ENCODE peak calls at places on chromosomes 12 and 14, in ten cellular contexts. One of them, this sample, is unnamed. For H3K4me1, the result is how much of the 10 kb centered on the place peaks cover.

GRCh38 chr14:35631071-35631805 is 97.3 kb downstream of the INSM2 start:
- DNase-seq in CD8-positive, alpha-beta memory T cell: no peak
- DNase-seq in SJSA1: no peak
- DNase-seq in A673: peak
- DNase-seq in lower lobe of right lung: no peak
- DNase-seq in adipocyte: peak
- DNase-seq in psoas muscle: no peak
- DNase-seq in fibroblast of lung: peak
- DNase-seq in cardiac muscle cell: no peak
- DNase-seq in testis: no peak
- DNase-seq in this sample: no peak

GRCh38 chr12:14213542-14213941 is 151.9 kb upstream of the ATF7IP start:
- DNase-seq in CD8-positive, alpha-beta memory T cell: no peak
- DNase-seq in SJSA1: no peak
- DNase-seq in A673: no peak
- DNase-seq in lower lobe of right lung: no peak
- DNase-seq in adipocyte: no peak
- DNase-seq in psoas muscle: no peak
- DNase-seq in fibroblast of lung: peak
- DNase-seq in cardiac muscle cell: no peak
- DNase-seq in testis: no peak
- DNase-seq in this sample: peak

GRCh38 chr12:12803186-12803585 is 10.0 kb upstream of the DDX47 start:
- DNase-seq in CD8-positive, alpha-beta memory T cell: no peak
- DNase-seq in SJSA1: peak
- DNase-seq in A673: no peak
- DNase-seq in lower lobe of right lung: peak
- DNase-seq in adipocyte: peak
- DNase-seq in psoas muscle: peak
- DNase-seq in fibroblast of lung: peak
- DNase-seq in cardiac muscle cell: no peak
- DNase-seq in testis: peak
- DNase-seq in this sample: peak

GRCh38 chr14:93132472-93133065 is 16.8 kb upstream of the ITPK1 start:
- DNase-seq in CD8-positive, alpha-beta memory T cell: peak
- DNase-seq in SJSA1: no peak
- DNase-seq in A673: no peak
- DNase-seq in lower lobe of right lung: no peak
- DNase-seq in adipocyte: no peak
- DNase-seq in psoas muscle: no peak
- DNase-seq in fibroblast of lung: peak
- DNase-seq in cardiac muscle cell: peak
- DNase-seq in testis: peak
- DNase-seq in this sample: peak

GRCh38 chr14:36221097-36221496 is 44.6 kb upstream of the PTCSC3 start:
- DNase-seq in CD8-positive, alpha-beta memory T cell: no peak
- DNase-seq in SJSA1: no peak
- DNase-seq in A673: no peak
- DNase-seq in lower lobe of right lung: no peak
- DNase-seq in adipocyte: no peak
- DNase-seq in psoas muscle: no peak
- DNase-seq in fibroblast of lung: no peak
- DNase-seq in cardiac muscle cell: no peak
- DNase-seq in testis: no peak
- DNase-seq in this sample: no peak

GRCh38 chr14:76776306-76777251 is 15.3 kb downstream of the VASH1 start:
- DNase-seq in CD8-positive, alpha-beta memory T cell: no peak
- DNase-seq in SJSA1: no peak
- DNase-seq in A673: peak
- DNase-seq in lower lobe of right lung: no peak
- DNase-seq in adipocyte: no peak
- DNase-seq in psoas muscle: no peak
- DNase-seq in fibroblast of lung: no peak
- DNase-seq in cardiac muscle cell: peak
- DNase-seq in testis: no peak
- DNase-seq in this sample: no peak

GRCh38 chr14:25069889-25070288 is 19.9 kb upstream of the STXBP6 start:
- DNase-seq in CD8-positive, alpha-beta memory T cell: no peak
- DNase-seq in SJSA1: no peak
- DNase-seq in A673: no peak
- DNase-seq in lower lobe of right lung: no peak
- DNase-seq in adipocyte: no peak
- DNase-seq in psoas muscle: no peak
- DNase-seq in fibroblast of lung: no peak
- DNase-seq in cardiac muscle cell: no peak
- DNase-seq in testis: no peak
- DNase-seq in this sample: no peak

GRCh38 chr12:59548930-59549329 is 46.9 kb upstream of the SLC16A7 start:
- DNase-seq in CD8-positive, alpha-beta memory T cell: no peak
- DNase-seq in SJSA1: no peak
- DNase-seq in A673: no peak
- DNase-seq in lower lobe of right lung: no peak
- DNase-seq in adipocyte: no peak
- DNase-seq in psoas muscle: no peak
- DNase-seq in fibroblast of lung: no peak
- DNase-seq in cardiac muscle cell: no peak
- DNase-seq in testis: no peak
- DNase-seq in this sample: peak

GRCh38 chr12:88951860-88952483 is 371.7 kb upstream of the KITLG start:
- DNase-seq in CD8-positive, alpha-beta memory T cell: no peak
- DNase-seq in SJSA1: no peak
- DNase-seq in A673: no peak
- DNase-seq in lower lobe of right lung: no peak
- DNase-seq in adipocyte: no peak
- DNase-seq in psoas muscle: no peak
- DNase-seq in fibroblast of lung: no peak
- DNase-seq in cardiac muscle cell: no peak
- DNase-seq in testis: no peak
- DNase-seq in this sample: no peak
- H3K4me1 ChIP-seq in CD8-positive, alpha-beta memory T cell: under half
- H3K4me1 ChIP-seq in SJSA1: under half
- H3K4me1 ChIP-seq in A673: under half
- H3K4me1 ChIP-seq in lower lobe of right lung: under half
- H3K4me1 ChIP-seq in adipocyte: under half
- H3K4me1 ChIP-seq in psoas muscle: under half
- H3K4me1 ChIP-seq in fibroblast of lung: under half
- H3K4me1 ChIP-seq in cardiac muscle cell: under half
- H3K4me1 ChIP-seq in testis: under half
- H3K4me1 ChIP-seq in this sample: under half

GRCh38 chr14:91365552-91365951 is 52.1 kb downstream of the CCDC88C start:
- DNase-seq in CD8-positive, alpha-beta memory T cell: no peak
- DNase-seq in SJSA1: no peak
- DNase-seq in A673: no peak
- DNase-seq in lower lobe of right lung: no peak
- DNase-seq in adipocyte: no peak
- DNase-seq in psoas muscle: no peak
- DNase-seq in fibroblast of lung: no peak
- DNase-seq in cardiac muscle cell: no peak
- DNase-seq in testis: no peak
- DNase-seq in this sample: no peak
- H3K4me1 ChIP-seq in CD8-positive, alpha-beta memory T cell: half or more
- H3K4me1 ChIP-seq in SJSA1: under half
- H3K4me1 ChIP-seq in A673: half or more
- H3K4me1 ChIP-seq in lower lobe of right lung: half or more
- H3K4me1 ChIP-seq in adipocyte: under half
- H3K4me1 ChIP-seq in psoas muscle: under half
- H3K4me1 ChIP-seq in fibroblast of lung: under half
- H3K4me1 ChIP-seq in cardiac muscle cell: under half
- H3K4me1 ChIP-seq in testis: under half
- H3K4me1 ChIP-seq in this sample: under half

DNA sequence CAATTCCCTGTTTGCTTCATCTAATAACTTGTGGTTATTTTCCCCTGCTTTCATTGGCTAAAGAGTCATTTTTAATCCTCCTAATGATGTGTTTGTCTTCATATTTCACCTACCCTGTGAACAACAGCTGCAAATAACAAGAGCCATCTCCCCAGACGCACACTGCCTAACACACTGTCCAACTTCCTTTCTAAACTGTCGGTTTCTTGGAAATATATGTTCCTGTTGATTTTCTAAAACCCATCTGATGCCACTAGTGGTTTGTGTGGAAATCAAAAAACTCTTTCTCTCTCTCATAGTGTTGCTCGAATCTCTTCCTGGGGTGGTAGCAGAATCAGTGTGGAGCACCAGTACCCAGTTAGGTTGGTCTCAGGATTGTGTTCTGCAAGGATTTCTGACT is 226.9 kb downstream of the EPS8 start:
- DNase-seq in CD8-positive, alpha-beta memory T cell: no peak
- DNase-seq in SJSA1: no peak
- DNase-seq in A673: no peak
- DNase-seq in lower lobe of right lung: no peak
- DNase-seq in adipocyte: no peak
- DNase-seq in psoas muscle: no peak
- DNase-seq in fibroblast of lung: no peak
- DNase-seq in cardiac muscle cell: no peak
- DNase-seq in testis: no peak
- DNase-seq in this sample: no peak
- H3K4me1 ChIP-seq in CD8-positive, alpha-beta memory T cell: under half
- H3K4me1 ChIP-seq in SJSA1: under half
- H3K4me1 ChIP-seq in A673: under half
- H3K4me1 ChIP-seq in lower lobe of right lung: under half
- H3K4me1 ChIP-seq in adipocyte: under half
- H3K4me1 ChIP-seq in psoas muscle: under half
- H3K4me1 ChIP-seq in fibroblast of lung: under half
- H3K4me1 ChIP-seq in cardiac muscle cell: under half
- H3K4me1 ChIP-seq in testis: under half
- H3K4me1 ChIP-seq in this sample: under half

GRCh38 chr12:53098354-53098981 is 1.0 kb downstream of the IGFBP6 start:
- DNase-seq in CD8-positive, alpha-beta memory T cell: no peak
- DNase-seq in SJSA1: peak
- DNase-seq in A673: peak
- DNase-seq in lower lobe of right lung: no peak
- DNase-seq in adipocyte: peak
- DNase-seq in psoas muscle: peak
- DNase-seq in fibroblast of lung: peak
- DNase-seq in cardiac muscle cell: no peak
- DNase-seq in testis: no peak
- DNase-seq in this sample: no peak
- H3K4me1 ChIP-seq in CD8-positive, alpha-beta memory T cell: under half
- H3K4me1 ChIP-seq in SJSA1: under half
- H3K4me1 ChIP-seq in A673: under half
- H3K4me1 ChIP-seq in lower lobe of right lung: under half
- H3K4me1 ChIP-seq in adipocyte: under half
- H3K4me1 ChIP-seq in psoas muscle: under half
- H3K4me1 ChIP-seq in fibroblast of lung: under half
- H3K4me1 ChIP-seq in cardiac muscle cell: under half
- H3K4me1 ChIP-seq in testis: under half
- H3K4me1 ChIP-seq in this sample: under half

DNA sequence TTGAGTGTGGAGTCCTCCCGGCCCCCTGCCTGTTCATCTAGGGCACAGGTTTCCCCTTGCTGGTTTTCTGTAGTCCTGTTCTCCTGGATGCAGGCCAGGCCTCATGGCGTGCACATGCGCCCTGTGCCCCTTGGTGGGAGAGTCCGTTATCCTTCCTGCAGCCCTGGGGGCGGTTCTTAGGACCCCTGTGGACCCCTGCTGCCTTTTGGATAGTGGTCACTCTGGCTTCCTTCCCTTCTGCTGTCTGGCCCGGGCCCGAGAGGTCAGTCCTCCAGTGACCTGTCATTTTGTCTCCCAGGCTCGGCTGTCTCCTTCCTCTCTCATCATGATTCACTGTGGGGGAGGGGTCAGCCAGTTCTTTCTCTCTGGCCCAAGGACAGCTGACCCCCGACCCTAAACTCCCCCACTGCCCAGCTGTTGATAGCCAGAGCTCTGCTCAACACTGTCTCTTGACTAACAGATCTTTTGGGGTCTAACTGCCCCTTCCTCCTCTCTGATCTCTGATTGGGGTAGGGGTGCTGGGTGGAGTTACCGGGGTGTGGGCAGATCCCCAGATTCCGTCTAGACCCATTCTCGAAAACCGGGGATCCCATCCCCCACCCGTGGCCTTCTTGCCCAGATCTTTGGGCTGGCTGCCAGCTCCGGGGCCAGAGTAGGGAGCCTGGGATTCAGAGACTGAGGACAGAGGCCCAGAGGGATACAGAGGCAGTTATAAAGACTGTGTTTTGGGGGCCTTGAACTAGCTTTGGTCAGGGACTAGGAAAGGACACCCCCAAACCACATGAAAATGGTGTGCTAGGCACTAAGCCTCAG is 7.0 kb downstream of the CCND2 start:
- DNase-seq in CD8-positive, alpha-beta memory T cell: no peak
- DNase-seq in SJSA1: no peak
- DNase-seq in A673: no peak
- DNase-seq in lower lobe of right lung: no peak
- DNase-seq in adipocyte: peak
- DNase-seq in psoas muscle: no peak
- DNase-seq in fibroblast of lung: no peak
- DNase-seq in cardiac muscle cell: no peak
- DNase-seq in testis: no peak
- DNase-seq in this sample: peak
- H3K4me1 ChIP-seq in CD8-positive, alpha-beta memory T cell: half or more
- H3K4me1 ChIP-seq in SJSA1: under half
- H3K4me1 ChIP-seq in A673: under half
- H3K4me1 ChIP-seq in lower lobe of right lung: half or more
- H3K4me1 ChIP-seq in adipocyte: half or more
- H3K4me1 ChIP-seq in psoas muscle: under half
- H3K4me1 ChIP-seq in fibroblast of lung: under half
- H3K4me1 ChIP-seq in cardiac muscle cell: under half
- H3K4me1 ChIP-seq in testis: under half
- H3K4me1 ChIP-seq in this sample: under half

DNA sequence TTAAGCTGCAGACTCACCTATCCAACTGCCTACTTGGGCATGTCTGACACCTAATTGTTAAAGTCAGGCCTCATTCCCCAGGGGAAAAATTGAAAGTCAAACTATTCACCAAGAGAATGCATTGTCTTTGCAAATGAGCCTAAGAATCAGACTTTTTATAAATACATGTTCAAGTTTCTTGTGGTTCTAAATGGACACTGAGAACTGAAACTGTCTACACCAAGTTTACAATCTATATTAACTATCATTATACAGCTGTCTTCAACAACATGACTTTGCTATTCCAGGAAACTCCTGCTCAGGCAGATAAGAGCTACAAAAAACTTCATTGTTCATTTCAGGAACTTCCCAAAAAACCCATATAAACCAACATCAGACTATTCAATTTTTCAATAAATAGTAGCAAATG is 24.4 kb downstream of the CDK17 start:
- DNase-seq in CD8-positive, alpha-beta memory T cell: no peak
- DNase-seq in SJSA1: no peak
- DNase-seq in A673: no peak
- DNase-seq in lower lobe of right lung: no peak
- DNase-seq in adipocyte: no peak
- DNase-seq in psoas muscle: no peak
- DNase-seq in fibroblast of lung: no peak
- DNase-seq in cardiac muscle cell: no peak
- DNase-seq in testis: no peak
- DNase-seq in this sample: no peak
- H3K4me1 ChIP-seq in CD8-positive, alpha-beta memory T cell: half or more
- H3K4me1 ChIP-seq in SJSA1: under half
- H3K4me1 ChIP-seq in A673: under half
- H3K4me1 ChIP-seq in lower lobe of right lung: half or more
- H3K4me1 ChIP-seq in adipocyte: under half
- H3K4me1 ChIP-seq in psoas muscle: under half
- H3K4me1 ChIP-seq in fibroblast of lung: under half
- H3K4me1 ChIP-seq in cardiac muscle cell: under half
- H3K4me1 ChIP-seq in testis: under half
- H3K4me1 ChIP-seq in this sample: under half